ENCODE peak calls at places on chromosome 1, in eight cellular contexts. T is substantia nigra; F is effector memory CD8-positive, alpha-beta T cell; U is CD4-positive, alpha-beta T cell; O is progenitor cell of endocrine pancreas; G is stimulated activated CD4-positive, alpha-beta T cell treated with anti-CD3 and anti-CD28 coated beads, TNF-alpha, amount 100 ng/mL, for 1 hour; J is A673; D is H9. R is an unnamed sample.

GRCh38 chr1:41122851-41123518 is 101.5 kb upstream of the SLFNL1 start:
- DNase-seq in T (no peak), F (no peak), U (no peak), O (no peak), G (no peak), J (peak), D (no peak), R (peak)

GRCh38 chr1:156864796-156865195 is 4.1 kb downstream of the NTRK1 start:
- DNase-seq in T (no peak), F (no peak), U (no peak), O (no peak), G (no peak), J (no peak), D (no peak), R (no peak)

GRCh38 chr1:10821388-10821787 is 24.9 kb upstream of the CASZ1 start:
- DNase-seq in T (no peak), F (no peak), U (no peak), O (no peak), G (no peak), J (no peak), D (no peak), R (no peak)

GRCh38 chr1:167922023-167922422 is 8.1 kb upstream of the ADCY10 start:
- DNase-seq in T (no peak), F (no peak), U (no peak), O (no peak), G (no peak), J (no peak), D (no peak), R (no peak)

GRCh38 chr1:245079021-245079609 is 75.7 kb upstream of the KIF26B start:
- DNase-seq in T (no peak), F (no peak), U (no peak), O (no peak), G (no peak), J (peak), D (no peak), R (peak)

GRCh38 chr1:25647863-25648262 is 31.3 kb downstream of the MAN1C1 start:
- DNase-seq in T (no peak), F (no peak), U (no peak), O (peak), G (no peak), J (no peak), D (peak), R (no peak)

GRCh38 chr1:107689157-107689556 is 275.8 kb downstream of the VAV3 start:
- DNase-seq in T (no peak), F (no peak), U (no peak), O (no peak), G (no peak), J (no peak), D (peak), R (peak)

GRCh38 chr1:15046487-15047165 is 106.9 kb upstream of the TMEM51 start:
- DNase-seq in T (peak), F (peak), U (peak), O (peak), G (peak), J (peak), D (peak), R (peak)

GRCh38 chr1:19449454-19450228 is 35.7 kb downstream of the CAPZB start:
- DNase-seq in T (no peak), F (no peak), U (no peak), O (no peak), G (no peak), J (no peak), D (no peak), R (no peak)

GRCh38 chr1:223235091-223235490 is 92.0 kb upstream of the TLR5 start:
- DNase-seq in T (no peak), F (no peak), U (no peak), O (no peak), G (no peak), J (no peak), D (no peak), R (no peak)

GRCh38 chr1:14685078-14685477 is 86.6 kb downstream of the KAZN start:
- DNase-seq in T (no peak), F (no peak), U (no peak), O (no peak), G (no peak), J (no peak), D (no peak), R (no peak)

GRCh38 chr1:41689596-41689995 is 205.1 kb upstream of the EDN2 start:
- DNase-seq in T (peak), F (no peak), U (no peak), O (no peak), G (no peak), J (no peak), D (no peak), R (no peak)

GRCh38 chr1:21509351-21510112 is at the start of gene ALPL:
- DNase-seq in T (no peak), F (no peak), U (no peak), O (no peak), G (no peak), J (no peak), D (no peak), R (no peak)

GRCh38 chr1:95388041-95388440 is 154.0 kb downstream of the RWDD3 start:
- DNase-seq in T (no peak), F (no peak), U (no peak), O (no peak), G (no peak), J (no peak), D (no peak), R (no peak)

GRCh38 chr1:183622884-183623785 is 12.4 kb downstream of the ARPC5 start:
- DNase-seq in T (peak), F (peak), U (peak), O (peak), G (peak), J (peak), D (peak), R (peak)

GRCh38 chr1:88998716-88999115 is 6.3 kb upstream of the KYAT3 start:
- DNase-seq in T (peak), F (peak), U (no peak), O (no peak), G (no peak), J (peak), D (no peak), R (peak)

R was measured in MCF 10A.